ENCODE peak calls at places on chromosomes 6 and 20, in ten cellular contexts. E is GM06990; T is HL-60; H is uterus; S is tibial artery; M is upper lobe of right lung; G is CD8-positive, alpha-beta T cell; K is CD4-positive, alpha-beta T cell; X is stomach; O is fibroblast of the aortic adventitia. J is an unnamed sample.

GRCh38 chr6:147769496-147770087 is 261.1 kb downstream of the SAMD5 start:
- DNase-seq in E (no peak), T (no peak), H (no peak), S (no peak), M (no peak), G (no peak), K (no peak), X (no peak), O (no peak), J (no peak)

GRCh38 chr20:34703573-34704176 is 469 bp upstream of the TP53INP2 start:
- DNase-seq in E (no peak), T (no peak), H (peak; percentile 38), S (no peak), M (no peak), G (peak; percentile 18), K (peak; percentile 20), X (peak; percentile 55), O (peak; percentile 32), J (peak; percentile 47)

GRCh38 chr20:64009811-64010387 is 26.1 kb upstream of the C20orf204 start:
- DNase-seq in E (no peak), T (no peak), H (no peak), S (no peak), M (no peak), G (no peak), K (no peak), X (no peak), O (no peak), J (no peak)

GRCh38 chr6:6820688-6821238 is 232.2 kb downstream of the LY86 start:
- DNase-seq in E (no peak), T (no peak), H (no peak), S (no peak), M (no peak), G (no peak), K (no peak), X (peak; percentile 74), O (no peak), J (no peak)

GRCh38 chr6:111651185-111652034 is 45.7 kb upstream of the TRAF3IP2 start:
- DNase-seq in E (no peak), T (no peak), H (no peak), S (no peak), M (no peak), G (no peak), K (no peak), X (no peak), O (no peak), J (no peak)

GRCh38 chr6:167565388-167565787 is 240.5 kb downstream of the TTLL2 start:
- DNase-seq in E (no peak), T (no peak), H (peak; percentile 6), S (no peak), M (no peak), G (no peak), K (no peak), X (no peak), O (no peak), J (no peak)

GRCh38 chr6:143018955-143019354 is 41.7 kb upstream of the AIG1 start:
- DNase-seq in E (no peak), T (no peak), H (no peak), S (no peak), M (no peak), G (no peak), K (no peak), X (no peak), O (peak; percentile 53), J (peak; percentile 34)

GRCh38 chr6:25320459-25320858 is 41.3 kb downstream of the CARMIL1 start:
- DNase-seq in E (no peak), T (no peak), H (no peak), S (no peak), M (no peak), G (no peak), K (no peak), X (no peak), O (peak; percentile 60), J (no peak)

GRCh38 chr6:12010635-12011275 is 1.4 kb upstream of the HIVEP1 start:
- DNase-seq in E (peak; percentile 81), T (peak; percentile 40), H (peak; percentile 69), S (peak; percentile 85), M (peak; percentile 86), G (no peak), K (peak; percentile 51), X (peak; percentile 66), O (peak; percentile 53), J (no peak)

GRCh38 chr20:45985573-45985972 is 13.6 kb upstream of the ZNF335 start:
- DNase-seq in E (no peak), T (no peak), H (no peak), S (no peak), M (no peak), G (no peak), K (no peak), X (no peak), O (no peak), J (peak; percentile 37)

GRCh38 chr6:118012944-118013343 is 105.9 kb downstream of the SLC35F1 start:
- DNase-seq in E (no peak), T (no peak), H (no peak), S (no peak), M (no peak), G (no peak), K (no peak), X (no peak), O (no peak), J (no peak)

GRCh38 chr6:84119277-84119676 is 85.7 kb downstream of the MRAP2 start:
- DNase-seq in E (no peak), T (peak; percentile 10), H (no peak), S (no peak), M (no peak), G (no peak), K (no peak), X (no peak), O (no peak), J (peak; percentile 47)

GRCh38 chr6:122770835-122771601 is 8.5 kb upstream of the FABP7 start:
- DNase-seq in E (no peak), T (peak; percentile 87), H (no peak), S (no peak), M (no peak), G (no peak), K (no peak), X (no peak), O (no peak), J (no peak)

GRCh38 chr6:133394630-133395029 is 153.5 kb downstream of the EYA4 start:
- DNase-seq in E (no peak), T (no peak), H (no peak), S (no peak), M (no peak), G (no peak), K (no peak), X (no peak), O (no peak), J (no peak)

GRCh38 chr20:47187450-47188195 is 168.9 kb downstream of the ZMYND8 start:
- DNase-seq in E (no peak), T (no peak), H (no peak), S (no peak), M (no peak), G (no peak), K (peak; percentile 9), X (no peak), O (no peak), J (no peak)

GRCh38 chr6:45965007-45965406 is 50.7 kb downstream of the CLIC5 start:
- DNase-seq in E (no peak), T (no peak), H (no peak), S (no peak), M (no peak), G (no peak), K (no peak), X (no peak), O (no peak), J (peak; percentile 51)

GRCh38 chr6:38234934-38235678 is 404.6 kb downstream of the BTBD9 start:
- DNase-seq in E (peak; percentile 45), T (no peak), H (no peak), S (no peak), M (no peak), G (no peak), K (no peak), X (no peak), O (no peak), J (no peak)

GRCh38 chr6:12482386-12482785 is 192.2 kb downstream of the EDN1 start:
- DNase-seq in E (no peak), T (no peak), H (no peak), S (no peak), M (no peak), G (no peak), K (no peak), X (no peak), O (no peak), J (no peak)

GRCh38 chr6:44332585-44332984 is 9.9 kb upstream of the SPATS1 start:
- DNase-seq in E (no peak), T (no peak), H (no peak), S (no peak), M (no peak), G (no peak), K (no peak), X (no peak), O (no peak), J (peak; percentile 8)

GRCh38 chr6:53992522-53992921 is 118.7 kb upstream of the MLIP start:
- DNase-seq in E (no peak), T (no peak), H (no peak), S (no peak), M (no peak), G (no peak), K (no peak), X (no peak), O (no peak), J (no peak)
- TF ChIP-seq CTCF in E (no peak), T (no peak), H (no peak), S (no peak), M (no peak), G (no peak), K (no peak), X (no peak), O (no peak), J (peak; percentile 43)

DNA sequence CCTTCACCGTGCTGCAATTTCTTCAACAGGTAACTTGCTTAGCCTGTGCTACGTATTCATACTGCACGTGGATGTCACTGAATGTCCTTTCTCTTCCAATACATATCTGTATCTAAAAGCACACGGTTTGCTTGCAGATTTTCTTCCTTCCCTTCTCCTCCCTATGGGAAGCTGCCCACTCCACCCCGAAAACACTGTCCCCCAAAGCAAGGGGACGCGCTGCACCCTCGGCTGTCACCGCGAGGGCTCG is 708 bp downstream of the TMX4 start:
- DNase-seq in E (no peak), T (peak; percentile 43), H (peak; percentile 25), S (no peak), M (no peak), G (no peak), K (no peak), X (no peak), O (no peak), J (peak; percentile 41)
- TF ChIP-seq CTCF in E (no peak), T (no peak), H (no peak), S (no peak), M (no peak), G (no peak), K (no peak), X (no peak), O (peak; percentile 29), J (no peak)

GRCh38 chr6:161748535-161749386 is 474.9 kb upstream of the AGPAT4 start:
- DNase-seq in E (no peak), T (no peak), H (no peak), S (no peak), M (no peak), G (no peak), K (no peak), X (peak; percentile 51), O (no peak), J (peak; percentile 54)
- TF ChIP-seq CTCF in E (peak; percentile 40), T (peak; percentile 1), H (no peak), S (peak; percentile 12), M (peak; percentile 42), G (no peak), K (no peak), X (no peak), O (no peak), J (peak; percentile 75)

GRCh38 chr20:41889125-41889870 is 271.1 kb upstream of the CHD6 start:
- DNase-seq in E (no peak), T (no peak), H (no peak), S (no peak), M (no peak), G (no peak), K (no peak), X (no peak), O (no peak), J (no peak)
- TF ChIP-seq CTCF in E (peak; percentile 24), T (no peak), H (no peak), S (no peak), M (no peak), G (no peak), K (no peak), X (no peak), O (no peak), J (no peak)